ENCODE peak calls at places on chromosome 11, in seven cellular contexts. One of them, this sample, is unnamed.

GRCh38 chr11:876550-876949 is 33.9 kb downstream of the TSPAN4 start:
- DNase-seq in A549: no peak
- DNase-seq in tibial artery: no peak
- DNase-seq in GM23338: no peak
- DNase-seq in thoracic aorta: no peak
- DNase-seq in hepatocyte: no peak
- DNase-seq in SK-N-SH: no peak
- DNase-seq in this sample: no peak

GRCh38 chr11:12075822-12076821 is 34.3 kb upstream of the MICAL2 start:
- DNase-seq in GM23338: no peak
- DNase-seq in thoracic aorta: peak; percentile 61
- DNase-seq in hepatocyte: peak; percentile 55
- DNase-seq in tibial artery: peak; percentile 87
- DNase-seq in SK-N-SH: no peak
- DNase-seq in A549: peak; percentile 97
- DNase-seq in this sample: peak; percentile 68

GRCh38 chr11:3003396-3004231 is 11.5 kb upstream of the NAP1L4 start:
- DNase-seq in tibial artery: peak; percentile 45
- DNase-seq in GM23338: no peak
- DNase-seq in A549: no peak
- DNase-seq in thoracic aorta: no peak
- DNase-seq in hepatocyte: no peak
- DNase-seq in SK-N-SH: no peak
- DNase-seq in this sample: no peak

GRCh38 chr11:65976216-65977176 is 15.0 kb downstream of the SART1 start:
- DNase-seq in thoracic aorta: no peak
- DNase-seq in hepatocyte: no peak
- DNase-seq in SK-N-SH: peak; percentile 17
- DNase-seq in GM23338: no peak
- DNase-seq in A549: no peak
- DNase-seq in tibial artery: no peak
- DNase-seq in this sample: no peak

GRCh38 chr11:123261345-123262106 is 66.5 kb upstream of the CLMP start:
- DNase-seq in A549: peak; percentile 73
- DNase-seq in hepatocyte: peak; percentile 92
- DNase-seq in SK-N-SH: peak; percentile 85
- DNase-seq in thoracic aorta: peak; percentile 37
- DNase-seq in tibial artery: peak; percentile 81
- DNase-seq in GM23338: peak; percentile 97
- DNase-seq in this sample: peak; percentile 86

GRCh38 chr11:66543263-66544107 is 2.4 kb downstream of the ZDHHC24 start:
- DNase-seq in thoracic aorta: no peak
- DNase-seq in tibial artery: no peak
- DNase-seq in GM23338: peak; percentile 80
- DNase-seq in A549: no peak
- DNase-seq in hepatocyte: peak; percentile 70
- DNase-seq in SK-N-SH: peak; percentile 82
- DNase-seq in this sample: peak; percentile 48

GRCh38 chr11:11459578-11459977 is 106.5 kb upstream of the CSNK2A3 start:
- DNase-seq in thoracic aorta: no peak
- DNase-seq in SK-N-SH: no peak
- DNase-seq in tibial artery: no peak
- DNase-seq in GM23338: no peak
- DNase-seq in hepatocyte: no peak
- DNase-seq in A549: no peak
- DNase-seq in this sample: no peak

GRCh38 chr11:17154409-17155159 is 53.2 kb downstream of the PIK3C2A start:
- DNase-seq in thoracic aorta: no peak
- DNase-seq in SK-N-SH: no peak
- DNase-seq in hepatocyte: no peak
- DNase-seq in A549: no peak
- DNase-seq in GM23338: no peak
- DNase-seq in tibial artery: no peak
- DNase-seq in this sample: no peak

GRCh38 chr11:117076941-117077659 is 21.1 kb downstream of the SIK3 start:
- DNase-seq in thoracic aorta: no peak
- DNase-seq in GM23338: peak; percentile 17
- DNase-seq in SK-N-SH: no peak
- DNase-seq in A549: no peak
- DNase-seq in tibial artery: no peak
- DNase-seq in hepatocyte: peak; percentile 13
- DNase-seq in this sample: no peak

GRCh38 chr11:103091024-103091423 is 936 bp downstream of the DCUN1D5 start:
- DNase-seq in thoracic aorta: no peak
- DNase-seq in hepatocyte: peak; percentile 14
- DNase-seq in GM23338: peak; percentile 61
- DNase-seq in tibial artery: no peak
- DNase-seq in SK-N-SH: peak; percentile 25
- DNase-seq in A549: peak; percentile 22
- DNase-seq in this sample: no peak

GRCh38 chr11:64753019-64753379 is 6.8 kb downstream of the PYGM start:
- DNase-seq in hepatocyte: no peak
- DNase-seq in SK-N-SH: no peak
- DNase-seq in A549: no peak
- DNase-seq in tibial artery: no peak
- DNase-seq in thoracic aorta: no peak
- DNase-seq in GM23338: no peak
- DNase-seq in this sample: no peak

GRCh38 chr11:47645500-47645899 is 3.1 kb upstream of the MTCH2 start:
- DNase-seq in SK-N-SH: no peak
- DNase-seq in tibial artery: no peak
- DNase-seq in thoracic aorta: no peak
- DNase-seq in hepatocyte: no peak
- DNase-seq in A549: no peak
- DNase-seq in GM23338: no peak
- DNase-seq in this sample: no peak

GRCh38 chr11:47646019-47646418 is 3.7 kb upstream of the MTCH2 start:
- DNase-seq in thoracic aorta: no peak
- DNase-seq in SK-N-SH: no peak
- DNase-seq in GM23338: no peak
- DNase-seq in A549: no peak
- DNase-seq in hepatocyte: no peak
- DNase-seq in tibial artery: no peak
- DNase-seq in this sample: no peak

GRCh38 chr11:47641585-47642098 is 717 bp downstream of the MTCH2 start:
- DNase-seq in hepatocyte: no peak
- DNase-seq in SK-N-SH: peak; percentile 23
- DNase-seq in A549: no peak
- DNase-seq in tibial artery: no peak
- DNase-seq in thoracic aorta: no peak
- DNase-seq in GM23338: peak; percentile 28
- DNase-seq in this sample: no peak

DNA sequence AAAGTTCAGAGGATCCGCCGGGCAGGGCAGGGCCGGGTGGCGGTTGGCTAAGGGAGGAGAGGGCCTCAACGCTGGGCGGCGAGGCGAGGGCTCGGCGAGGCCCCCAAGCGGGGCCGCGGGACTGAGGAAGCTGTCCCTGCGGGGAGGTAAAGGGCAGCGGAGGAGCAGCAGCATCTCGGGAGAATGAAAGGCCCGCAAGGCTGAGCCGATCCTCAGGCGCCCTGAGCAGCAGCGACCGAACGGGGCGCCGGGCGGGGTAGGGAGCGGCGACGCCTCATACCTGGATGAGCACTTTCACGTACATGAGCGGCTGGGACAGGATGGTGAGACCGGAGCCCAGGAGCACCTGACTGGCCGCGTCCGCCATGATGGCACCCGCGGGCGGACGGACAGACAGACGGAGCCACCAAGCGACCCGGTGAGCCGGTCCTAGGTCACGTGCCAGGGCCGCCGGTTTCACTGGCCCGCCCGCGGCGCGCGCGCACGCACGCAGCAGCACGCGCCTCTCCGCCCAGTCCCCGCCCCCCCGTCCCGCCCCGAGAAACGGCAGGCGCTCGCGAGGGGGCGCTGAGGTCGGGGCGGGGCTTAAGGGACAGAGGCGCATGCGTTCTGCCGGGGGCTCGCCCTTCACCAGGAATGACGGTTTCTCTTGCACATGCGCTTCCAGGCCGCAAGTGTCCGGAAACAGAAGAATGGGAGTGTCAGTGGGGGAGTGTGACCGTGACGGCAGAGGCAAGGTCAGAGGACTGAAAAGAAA is at the start of gene MTCH2:
- DNase-seq in tibial artery: peak; percentile 98
- DNase-seq in thoracic aorta: peak; percentile 83
- DNase-seq in A549: peak; percentile 98
- DNase-seq in SK-N-SH: peak; percentile 98
- DNase-seq in GM23338: peak; percentile 96
- DNase-seq in hepatocyte: peak; percentile 98
- DNase-seq in this sample: peak; percentile 98
- TF ChIP-seq CTCF in tibial artery: peak; percentile 37
- TF ChIP-seq CTCF in thoracic aorta: no peak
- TF ChIP-seq CTCF in A549: peak; percentile 28
- TF ChIP-seq CTCF in SK-N-SH: no peak
- TF ChIP-seq CTCF in GM23338: no peak
- TF ChIP-seq CTCF in hepatocyte: peak; percentile 26
- TF ChIP-seq CTCF in this sample: peak; percentile 53

GRCh38 chr11:40276960-40277359 is 1182.5 kb downstream of the LRRC4C start:
- DNase-seq in tibial artery: no peak
- DNase-seq in A549: no peak
- DNase-seq in hepatocyte: no peak
- DNase-seq in thoracic aorta: no peak
- DNase-seq in SK-N-SH: no peak
- DNase-seq in GM23338: no peak
- DNase-seq in this sample: no peak

GRCh38 chr11:40280161-40281054 is 1179.0 kb downstream of the LRRC4C start:
- DNase-seq in SK-N-SH: no peak
- DNase-seq in A549: no peak
- DNase-seq in tibial artery: no peak
- DNase-seq in hepatocyte: no peak
- DNase-seq in GM23338: peak; percentile 18
- DNase-seq in thoracic aorta: no peak
- DNase-seq in this sample: no peak

GRCh38 chr11:40286137-40286536 is 1173.3 kb downstream of the LRRC4C start:
- DNase-seq in GM23338: no peak
- DNase-seq in SK-N-SH: no peak
- DNase-seq in tibial artery: no peak
- DNase-seq in A549: no peak
- DNase-seq in hepatocyte: no peak
- DNase-seq in thoracic aorta: no peak
- DNase-seq in this sample: no peak

GRCh38 chr11:40285520-40285919 is 1173.9 kb downstream of the LRRC4C start:
- DNase-seq in GM23338: no peak
- DNase-seq in hepatocyte: no peak
- DNase-seq in SK-N-SH: no peak
- DNase-seq in tibial artery: no peak
- DNase-seq in thoracic aorta: no peak
- DNase-seq in A549: no peak
- DNase-seq in this sample: no peak

DNA sequence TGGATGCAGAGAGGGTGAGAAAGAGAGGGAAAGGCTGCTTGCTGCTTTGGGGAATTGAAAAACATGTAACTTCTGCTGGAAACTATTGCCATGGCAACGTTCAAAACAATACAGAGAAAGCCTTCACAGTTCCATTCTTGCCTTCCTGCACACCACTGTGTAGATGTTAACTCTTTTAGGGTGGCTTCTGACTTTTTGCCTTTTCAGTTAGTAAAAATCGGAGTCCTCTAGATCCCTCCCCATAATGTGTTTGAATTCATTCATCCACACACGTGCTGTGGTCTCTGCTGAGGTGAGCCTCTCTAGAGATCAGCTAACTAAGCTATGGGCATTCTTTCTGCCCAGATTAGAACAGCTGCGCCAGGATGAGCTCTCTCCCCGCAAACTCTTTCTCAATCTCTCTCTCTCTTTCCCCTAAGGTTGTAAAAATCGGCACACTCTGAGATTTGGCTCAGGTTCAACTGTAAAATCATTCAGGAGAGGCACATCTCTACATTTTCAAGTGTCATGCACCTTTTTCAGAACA is 1178.3 kb downstream of the LRRC4C start:
- DNase-seq in SK-N-SH: no peak
- DNase-seq in GM23338: peak; percentile 12
- DNase-seq in A549: no peak
- DNase-seq in hepatocyte: peak; percentile 25
- DNase-seq in thoracic aorta: no peak
- DNase-seq in tibial artery: no peak
- DNase-seq in this sample: no peak
- H3K4me3 ChIP-seq in SK-N-SH: no peak overlapping the region
- H3K4me3 ChIP-seq in GM23338: no peak overlapping the region
- H3K4me3 ChIP-seq in A549: no peak overlapping the region
- H3K4me3 ChIP-seq in hepatocyte: no peak overlapping the region
- H3K4me3 ChIP-seq in thoracic aorta: no peak overlapping the region
- H3K4me3 ChIP-seq in tibial artery: no peak overlapping the region
- H3K4me3 ChIP-seq in this sample: no peak overlapping the region

DNA sequence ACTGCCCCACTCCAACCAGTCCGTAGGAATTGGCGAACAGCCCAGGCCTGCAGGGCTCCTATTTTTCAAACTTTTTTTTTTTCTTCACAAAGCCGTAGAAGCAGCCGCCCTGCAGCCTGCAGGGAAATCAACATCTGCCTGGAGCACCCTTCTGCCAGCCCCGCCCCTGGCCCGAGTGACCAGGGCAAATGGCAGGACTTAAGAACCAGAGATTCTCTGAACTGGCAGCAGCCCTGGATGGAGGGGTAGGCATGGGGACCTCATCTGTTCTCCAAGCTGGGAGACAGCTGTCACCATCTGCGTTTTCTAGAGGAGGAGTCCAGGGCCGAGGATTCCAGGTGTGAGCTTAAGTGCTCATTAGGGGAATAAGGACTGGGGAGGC is 5.6 kb downstream of the SCN2B start:
- DNase-seq in hepatocyte: no peak
- DNase-seq in thoracic aorta: no peak
- DNase-seq in A549: no peak
- DNase-seq in GM23338: no peak
- DNase-seq in SK-N-SH: no peak
- DNase-seq in tibial artery: no peak
- DNase-seq in this sample: no peak
- TF ChIP-seq CTCF in hepatocyte: no peak
- TF ChIP-seq CTCF in thoracic aorta: no peak
- TF ChIP-seq CTCF in A549: no peak
- TF ChIP-seq CTCF in GM23338: no peak
- TF ChIP-seq CTCF in SK-N-SH: no peak
- TF ChIP-seq CTCF in tibial artery: no peak
- TF ChIP-seq CTCF in this sample: no peak

GRCh38 chr11:75667268-75667830 is 1.5 kb downstream of the MAP6 start:
- DNase-seq in hepatocyte: peak; percentile 57
- DNase-seq in A549: peak; percentile 60
- DNase-seq in tibial artery: no peak
- DNase-seq in thoracic aorta: no peak
- DNase-seq in GM23338: peak; percentile 67
- DNase-seq in SK-N-SH: peak; percentile 82
- DNase-seq in this sample: peak; percentile 84

GRCh38 chr11:75668508-75669297 is at the start of gene MAP6:
- DNase-seq in hepatocyte: peak; percentile 72
- DNase-seq in GM23338: peak; percentile 73
- DNase-seq in tibial artery: no peak
- DNase-seq in SK-N-SH: peak; percentile 85
- DNase-seq in A549: peak; percentile 21
- DNase-seq in thoracic aorta: no peak
- DNase-seq in this sample: no peak

GRCh38 chr11:75665126-75665525 is 3.7 kb downstream of the MAP6 start:
- DNase-seq in hepatocyte: no peak
- DNase-seq in A549: no peak
- DNase-seq in GM23338: no peak
- DNase-seq in tibial artery: no peak
- DNase-seq in thoracic aorta: no peak
- DNase-seq in SK-N-SH: no peak
- DNase-seq in this sample: no peak

GRCh38 chr11:75664366-75664765 is 4.5 kb downstream of the MAP6 start:
- DNase-seq in tibial artery: no peak
- DNase-seq in GM23338: no peak
- DNase-seq in SK-N-SH: no peak
- DNase-seq in A549: no peak
- DNase-seq in hepatocyte: no peak
- DNase-seq in thoracic aorta: no peak
- DNase-seq in this sample: no peak

GRCh38 chr11:75667831-75668507 is 869 bp downstream of the MAP6 start:
- DNase-seq in thoracic aorta: no peak
- DNase-seq in GM23338: peak; percentile 81
- DNase-seq in tibial artery: no peak
- DNase-seq in hepatocyte: peak; percentile 66
- DNase-seq in A549: peak; percentile 41
- DNase-seq in SK-N-SH: peak; percentile 95
- DNase-seq in this sample: no peak
- H3K4me3 ChIP-seq in thoracic aorta: peak overlapping the region; percentile 81
- H3K4me3 ChIP-seq in GM23338: peak overlapping the region; percentile 71
- H3K4me3 ChIP-seq in tibial artery: peak overlapping the region; percentile 68
- H3K4me3 ChIP-seq in hepatocyte: peak overlapping the region; percentile 75
- H3K4me3 ChIP-seq in A549: peak overlapping the region; percentile 63
- H3K4me3 ChIP-seq in SK-N-SH: peak overlapping the region; percentile 64
- H3K4me3 ChIP-seq in this sample: peak overlapping the region; percentile 44

This sample was measured in left lung.